ENCODE peak calls at places on chromosomes 11 and 22, in ten cellular contexts. One of them, this sample, is unnamed.

GRCh38 chr11:124817036-124817435 is 16.8 kb upstream of the MSANTD2 start:
- DNase-seq in T-cell: no peak
- DNase-seq in activated T-cell treated with anti-CD3 and anti-CD28 coated beads, Interleukin-2, amount 50 U/mL, for 1 hour: no peak
- DNase-seq in A673: no peak
- DNase-seq in CD4-positive, alpha-beta T cell: no peak
- DNase-seq in cardiac muscle cell: no peak
- DNase-seq in body of pancreas: no peak
- DNase-seq in midbrain: no peak
- DNase-seq in retina: no peak
- DNase-seq in EH: no peak
- DNase-seq in this sample: no peak

GRCh38 chr22:20185750-20186149 is 34.9 kb upstream of the CCDC188 start:
- DNase-seq in T-cell: no peak
- DNase-seq in activated T-cell treated with anti-CD3 and anti-CD28 coated beads, Interleukin-2, amount 50 U/mL, for 1 hour: no peak
- DNase-seq in A673: no peak
- DNase-seq in CD4-positive, alpha-beta T cell: no peak
- DNase-seq in cardiac muscle cell: no peak
- DNase-seq in body of pancreas: no peak
- DNase-seq in midbrain: no peak
- DNase-seq in retina: no peak
- DNase-seq in EH: no peak
- DNase-seq in this sample: no peak

GRCh38 chr11:112718483-112718882 is 242.7 kb upstream of the NCAM1 start:
- DNase-seq in T-cell: no peak
- DNase-seq in activated T-cell treated with anti-CD3 and anti-CD28 coated beads, Interleukin-2, amount 50 U/mL, for 1 hour: no peak
- DNase-seq in A673: no peak
- DNase-seq in CD4-positive, alpha-beta T cell: no peak
- DNase-seq in cardiac muscle cell: no peak
- DNase-seq in body of pancreas: no peak
- DNase-seq in midbrain: no peak
- DNase-seq in retina: no peak
- DNase-seq in EH: no peak
- DNase-seq in this sample: no peak

GRCh38 chr11:104892723-104893511 is 5.3 kb downstream of the CASP12 start:
- DNase-seq in T-cell: no peak
- DNase-seq in activated T-cell treated with anti-CD3 and anti-CD28 coated beads, Interleukin-2, amount 50 U/mL, for 1 hour: no peak
- DNase-seq in A673: no peak
- DNase-seq in CD4-positive, alpha-beta T cell: no peak
- DNase-seq in cardiac muscle cell: peak; percentile 19
- DNase-seq in body of pancreas: no peak
- DNase-seq in midbrain: no peak
- DNase-seq in retina: no peak
- DNase-seq in EH: peak; percentile 57
- DNase-seq in this sample: peak; percentile 2

GRCh38 chr22:50293441-50294318 is 13.8 kb downstream of the PLXNB2 start:
- DNase-seq in T-cell: no peak
- DNase-seq in activated T-cell treated with anti-CD3 and anti-CD28 coated beads, Interleukin-2, amount 50 U/mL, for 1 hour: no peak
- DNase-seq in A673: peak; percentile 84
- DNase-seq in CD4-positive, alpha-beta T cell: no peak
- DNase-seq in cardiac muscle cell: peak; percentile 91
- DNase-seq in body of pancreas: peak; percentile 60
- DNase-seq in midbrain: peak; percentile 57
- DNase-seq in retina: peak; percentile 48
- DNase-seq in EH: peak; percentile 92
- DNase-seq in this sample: no peak

GRCh38 chr11:78414321-78415051 is 3.1 kb downstream of the GAB2 start:
- DNase-seq in T-cell: no peak
- DNase-seq in activated T-cell treated with anti-CD3 and anti-CD28 coated beads, Interleukin-2, amount 50 U/mL, for 1 hour: no peak
- DNase-seq in A673: peak; percentile 54
- DNase-seq in CD4-positive, alpha-beta T cell: no peak
- DNase-seq in cardiac muscle cell: peak; percentile 41
- DNase-seq in body of pancreas: no peak
- DNase-seq in midbrain: no peak
- DNase-seq in retina: no peak
- DNase-seq in EH: peak; percentile 39
- DNase-seq in this sample: no peak

GRCh38 chr11:14783788-14784187 is 108.2 kb downstream of the CYP2R1 start:
- DNase-seq in T-cell: no peak
- DNase-seq in activated T-cell treated with anti-CD3 and anti-CD28 coated beads, Interleukin-2, amount 50 U/mL, for 1 hour: peak; percentile 21
- DNase-seq in A673: no peak
- DNase-seq in CD4-positive, alpha-beta T cell: no peak
- DNase-seq in cardiac muscle cell: no peak
- DNase-seq in body of pancreas: no peak
- DNase-seq in midbrain: no peak
- DNase-seq in retina: no peak
- DNase-seq in EH: no peak
- DNase-seq in this sample: no peak

GRCh38 chr11:47923667-47924066 is 56.7 kb upstream of the PTPRJ start:
- DNase-seq in T-cell: no peak
- DNase-seq in activated T-cell treated with anti-CD3 and anti-CD28 coated beads, Interleukin-2, amount 50 U/mL, for 1 hour: no peak
- DNase-seq in A673: no peak
- DNase-seq in CD4-positive, alpha-beta T cell: no peak
- DNase-seq in cardiac muscle cell: peak; percentile 57
- DNase-seq in body of pancreas: peak; percentile 49
- DNase-seq in midbrain: no peak
- DNase-seq in retina: no peak
- DNase-seq in EH: peak; percentile 77
- DNase-seq in this sample: no peak

GRCh38 chr22:38017272-38017920 is 33.0 kb upstream of the SOX10 start:
- DNase-seq in T-cell: no peak
- DNase-seq in activated T-cell treated with anti-CD3 and anti-CD28 coated beads, Interleukin-2, amount 50 U/mL, for 1 hour: no peak
- DNase-seq in A673: peak; percentile 37
- DNase-seq in CD4-positive, alpha-beta T cell: no peak
- DNase-seq in cardiac muscle cell: peak; percentile 78
- DNase-seq in body of pancreas: peak; percentile 59
- DNase-seq in midbrain: peak; percentile 79
- DNase-seq in retina: no peak
- DNase-seq in EH: peak; percentile 69
- DNase-seq in this sample: no peak

GRCh38 chr22:37165940-37166674 is 16.4 kb upstream of the IL2RB start:
- DNase-seq in T-cell: peak; percentile 55
- DNase-seq in activated T-cell treated with anti-CD3 and anti-CD28 coated beads, Interleukin-2, amount 50 U/mL, for 1 hour: no peak
- DNase-seq in A673: no peak
- DNase-seq in CD4-positive, alpha-beta T cell: no peak
- DNase-seq in cardiac muscle cell: no peak
- DNase-seq in body of pancreas: no peak
- DNase-seq in midbrain: no peak
- DNase-seq in retina: no peak
- DNase-seq in EH: no peak
- DNase-seq in this sample: no peak

GRCh38 chr22:41446057-41446501 is 522 bp downstream of the TOB2 start:
- DNase-seq in T-cell: no peak
- DNase-seq in activated T-cell treated with anti-CD3 and anti-CD28 coated beads, Interleukin-2, amount 50 U/mL, for 1 hour: peak; percentile 27
- DNase-seq in A673: peak; percentile 42
- DNase-seq in CD4-positive, alpha-beta T cell: peak; percentile 4
- DNase-seq in cardiac muscle cell: no peak
- DNase-seq in body of pancreas: peak; percentile 52
- DNase-seq in midbrain: no peak
- DNase-seq in retina: peak; percentile 56
- DNase-seq in EH: peak; percentile 15
- DNase-seq in this sample: no peak

GRCh38 chr11:19919050-19919561 is 206.5 kb downstream of the NAV2 start:
- DNase-seq in T-cell: no peak
- DNase-seq in activated T-cell treated with anti-CD3 and anti-CD28 coated beads, Interleukin-2, amount 50 U/mL, for 1 hour: no peak
- DNase-seq in A673: no peak
- DNase-seq in CD4-positive, alpha-beta T cell: no peak
- DNase-seq in cardiac muscle cell: peak; percentile 93
- DNase-seq in body of pancreas: peak; percentile 60
- DNase-seq in midbrain: no peak
- DNase-seq in retina: no peak
- DNase-seq in EH: peak; percentile 99
- DNase-seq in this sample: no peak

GRCh38 chr22:38657248-38657909 is 941 bp downstream of the CBY1 start:
- DNase-seq in T-cell: peak; percentile 24
- DNase-seq in activated T-cell treated with anti-CD3 and anti-CD28 coated beads, Interleukin-2, amount 50 U/mL, for 1 hour: peak; percentile 35
- DNase-seq in A673: no peak
- DNase-seq in CD4-positive, alpha-beta T cell: peak; percentile 22
- DNase-seq in cardiac muscle cell: peak; percentile 17
- DNase-seq in body of pancreas: peak; percentile 39
- DNase-seq in midbrain: no peak
- DNase-seq in retina: peak; percentile 68
- DNase-seq in EH: peak; percentile 33
- DNase-seq in this sample: no peak

GRCh38 chr11:64204080-64204440 is 2.5 kb upstream of the FERMT3 start:
- DNase-seq in T-cell: no peak
- DNase-seq in activated T-cell treated with anti-CD3 and anti-CD28 coated beads, Interleukin-2, amount 50 U/mL, for 1 hour: no peak
- DNase-seq in A673: no peak
- DNase-seq in CD4-positive, alpha-beta T cell: no peak
- DNase-seq in cardiac muscle cell: no peak
- DNase-seq in body of pancreas: no peak
- DNase-seq in midbrain: no peak
- DNase-seq in retina: no peak
- DNase-seq in EH: no peak
- DNase-seq in this sample: no peak

GRCh38 chr11:78156081-78156844 is 16.8 kb upstream of the ALG8 start:
- DNase-seq in T-cell: no peak
- DNase-seq in activated T-cell treated with anti-CD3 and anti-CD28 coated beads, Interleukin-2, amount 50 U/mL, for 1 hour: no peak
- DNase-seq in A673: no peak
- DNase-seq in CD4-positive, alpha-beta T cell: no peak
- DNase-seq in cardiac muscle cell: no peak
- DNase-seq in body of pancreas: no peak
- DNase-seq in midbrain: no peak
- DNase-seq in retina: no peak
- DNase-seq in EH: no peak
- DNase-seq in this sample: no peak

GRCh38 chr11:79902493-79902892 is 461.7 kb upstream of the TENM4 start:
- DNase-seq in T-cell: no peak
- DNase-seq in activated T-cell treated with anti-CD3 and anti-CD28 coated beads, Interleukin-2, amount 50 U/mL, for 1 hour: no peak
- DNase-seq in A673: peak; percentile 20
- DNase-seq in CD4-positive, alpha-beta T cell: no peak
- DNase-seq in cardiac muscle cell: no peak
- DNase-seq in body of pancreas: no peak
- DNase-seq in midbrain: no peak
- DNase-seq in retina: no peak
- DNase-seq in EH: peak; percentile 0
- DNase-seq in this sample: no peak

GRCh38 chr11:125211191-125211953 is 46.8 kb downstream of the PKNOX2 start:
- DNase-seq in T-cell: no peak
- DNase-seq in activated T-cell treated with anti-CD3 and anti-CD28 coated beads, Interleukin-2, amount 50 U/mL, for 1 hour: no peak
- DNase-seq in A673: no peak
- DNase-seq in CD4-positive, alpha-beta T cell: no peak
- DNase-seq in cardiac muscle cell: no peak
- DNase-seq in body of pancreas: no peak
- DNase-seq in midbrain: no peak
- DNase-seq in retina: no peak
- DNase-seq in EH: no peak
- DNase-seq in this sample: no peak

GRCh38 chr22:23215294-23216204 is 35.2 kb downstream of the BCR start:
- DNase-seq in T-cell: no peak
- DNase-seq in activated T-cell treated with anti-CD3 and anti-CD28 coated beads, Interleukin-2, amount 50 U/mL, for 1 hour: no peak
- DNase-seq in A673: peak; percentile 27
- DNase-seq in CD4-positive, alpha-beta T cell: no peak
- DNase-seq in cardiac muscle cell: peak; percentile 25
- DNase-seq in body of pancreas: peak; percentile 57
- DNase-seq in midbrain: no peak
- DNase-seq in retina: no peak
- DNase-seq in EH: peak; percentile 83
- DNase-seq in this sample: no peak